ENCODE peak calls at places on chromosome 15, in seven cellular contexts. E is epithelial cell of esophagus, P is ELR, A is activated T-cell treated with anti-CD3 and anti-CD28 coated beads for 24 hours, H is pons, N is T follicular helper cell, D is HTR-8/SVneo. F is an unnamed sample.

GRCh38 chr15:93179072-93179471 is 90.1 kb upstream of the RGMA start:
- DNase-seq in E (no peak), P (peak), A (no peak), H (peak), N (no peak), D (no peak), F (peak)

GRCh38 chr15:91132079-91132478 is 32.0 kb downstream of the SV2B start:
- DNase-seq in E (no peak), P (no peak), A (no peak), H (no peak), N (no peak), D (no peak), F (no peak)

GRCh38 chr15:60423540-60423939 is 25.8 kb upstream of the ANXA2 start:
- DNase-seq in E (peak), P (peak), A (no peak), H (no peak), N (no peak), D (peak), F (no peak)

GRCh38 chr15:60894347-60894746 is 334.8 kb downstream of the RORA start:
- DNase-seq in E (no peak), P (no peak), A (no peak), H (no peak), N (no peak), D (no peak), F (no peak)

GRCh38 chr15:66594344-66594743 is 28.5 kb upstream of the LCTL start:
- DNase-seq in E (no peak), P (no peak), A (no peak), H (no peak), N (no peak), D (no peak), F (no peak)

GRCh38 chr15:25950014-25950413 is 86.9 kb upstream of the ATP10A start:
- DNase-seq in E (no peak), P (no peak), A (no peak), H (no peak), N (no peak), D (no peak), F (no peak)

GRCh38 chr15:66535056-66535455 is 29.9 kb downstream of the ZWILCH start:
- DNase-seq in E (no peak), P (no peak), A (no peak), H (no peak), N (no peak), D (no peak), F (no peak)

GRCh38 chr15:78638658-78639314 is 2.2 kb downstream of the CHRNB4 start:
- DNase-seq in E (peak), P (peak), A (peak), H (peak), N (peak), D (peak), F (no peak)

GRCh38 chr15:34600920-34601319 is 17.5 kb upstream of the GOLGA8B start:
- DNase-seq in E (no peak), P (no peak), A (no peak), H (no peak), N (no peak), D (no peak), F (no peak)

GRCh38 chr15:63023351-63023945 is 19.1 kb upstream of the TPM1 start:
- DNase-seq in E (peak), P (peak), A (no peak), H (no peak), N (no peak), D (no peak), F (no peak)

GRCh38 chr15:39579487-39580116 is 1.3 kb upstream of the THBS1 start:
- DNase-seq in E (peak), P (peak), A (no peak), H (peak), N (no peak), D (peak), F (peak)

GRCh38 chr15:73442436-73442835 is 528 bp upstream of the REC114 start:
- DNase-seq in E (no peak), P (no peak), A (no peak), H (no peak), N (no peak), D (no peak), F (no peak)